ENCODE peak calls at places on chromosomes 2 and 18, in four cellular contexts. One of them, this sample, is unnamed.

GRCh38 chr2:86476092-86476491 is 34.9 kb downstream of the KDM3A start:
- DNase-seq in activated effector memory CD4-positive, alpha-beta T cell treated with anti-CD3 and anti-CD28 coated beads, Interleukin-2, amount 50 U/mL, for 16 hours: no peak
- DNase-seq in substantia nigra: no peak
- DNase-seq in RWPE1: no peak
- DNase-seq in this sample: no peak

GRCh38 chr18:37565985-37566478 is 434 bp upstream of the CELF4 start:
- DNase-seq in activated effector memory CD4-positive, alpha-beta T cell treated with anti-CD3 and anti-CD28 coated beads, Interleukin-2, amount 50 U/mL, for 16 hours: no peak
- DNase-seq in RWPE1: peak
- DNase-seq in substantia nigra: peak
- DNase-seq in this sample: peak

GRCh38 chr2:157221394-157221988 is 36.0 kb upstream of the GALNT5 start:
- DNase-seq in substantia nigra: no peak
- DNase-seq in activated effector memory CD4-positive, alpha-beta T cell treated with anti-CD3 and anti-CD28 coated beads, Interleukin-2, amount 50 U/mL, for 16 hours: no peak
- DNase-seq in RWPE1: no peak
- DNase-seq in this sample: no peak

GRCh38 chr2:154623819-154624218 is 74.7 kb upstream of the KCNJ3 start:
- DNase-seq in substantia nigra: peak
- DNase-seq in activated effector memory CD4-positive, alpha-beta T cell treated with anti-CD3 and anti-CD28 coated beads, Interleukin-2, amount 50 U/mL, for 16 hours: no peak
- DNase-seq in RWPE1: peak
- DNase-seq in this sample: peak

GRCh38 chr2:226578373-226578772 is 221.2 kb downstream of the IRS1 start:
- DNase-seq in RWPE1: no peak
- DNase-seq in substantia nigra: no peak
- DNase-seq in activated effector memory CD4-positive, alpha-beta T cell treated with anti-CD3 and anti-CD28 coated beads, Interleukin-2, amount 50 U/mL, for 16 hours: no peak
- DNase-seq in this sample: no peak

GRCh38 chr2:230443540-230443939 is 27.5 kb downstream of the SP100 start:
- DNase-seq in substantia nigra: no peak
- DNase-seq in RWPE1: no peak
- DNase-seq in activated effector memory CD4-positive, alpha-beta T cell treated with anti-CD3 and anti-CD28 coated beads, Interleukin-2, amount 50 U/mL, for 16 hours: no peak
- DNase-seq in this sample: no peak

GRCh38 chr2:63842149-63843061 is 709 bp downstream of the UGP2 start:
- DNase-seq in RWPE1: peak
- DNase-seq in activated effector memory CD4-positive, alpha-beta T cell treated with anti-CD3 and anti-CD28 coated beads, Interleukin-2, amount 50 U/mL, for 16 hours: no peak
- DNase-seq in substantia nigra: peak
- DNase-seq in this sample: no peak

GRCh38 chr18:56382541-56382940 is 255.9 kb downstream of the TXNL1 start:
- DNase-seq in RWPE1: no peak
- DNase-seq in substantia nigra: peak
- DNase-seq in activated effector memory CD4-positive, alpha-beta T cell treated with anti-CD3 and anti-CD28 coated beads, Interleukin-2, amount 50 U/mL, for 16 hours: no peak
- DNase-seq in this sample: peak

GRCh38 chr18:45666520-45666919 is 51.2 kb downstream of the SLC14A2 start:
- DNase-seq in RWPE1: no peak
- DNase-seq in substantia nigra: no peak
- DNase-seq in activated effector memory CD4-positive, alpha-beta T cell treated with anti-CD3 and anti-CD28 coated beads, Interleukin-2, amount 50 U/mL, for 16 hours: no peak
- DNase-seq in this sample: no peak

GRCh38 chr2:217399288-217399687 is 539.4 kb upstream of the TNP1 start:
- DNase-seq in RWPE1: no peak
- DNase-seq in substantia nigra: no peak
- DNase-seq in activated effector memory CD4-positive, alpha-beta T cell treated with anti-CD3 and anti-CD28 coated beads, Interleukin-2, amount 50 U/mL, for 16 hours: no peak
- DNase-seq in this sample: no peak

This sample was measured in C1 segment of cervical spinal cord.